ENCODE peak calls at places on chromosomes 4 and X, in eight cellular contexts. One of them, this sample, is unnamed.

GRCh38 chrX:117957128-117957527 is 159.5 kb downstream of the KLHL13 start:
- DNase-seq in NT2/D1: no peak
- DNase-seq in GM23248: no peak
- DNase-seq in OCI-LY7: no peak
- DNase-seq in A673: no peak
- DNase-seq in right cardiac atrium: no peak
- DNase-seq in hepatocyte: no peak
- DNase-seq in thoracic aorta: no peak
- DNase-seq in this sample: no peak

GRCh38 chr4:59553063-59553738 is 1646.9 kb upstream of the ADGRL3 start:
- DNase-seq in hepatocyte: no peak
- DNase-seq in thoracic aorta: no peak
- DNase-seq in A673: no peak
- DNase-seq in right cardiac atrium: no peak
- DNase-seq in OCI-LY7: peak; percentile 38
- DNase-seq in NT2/D1: no peak
- DNase-seq in GM23248: peak; percentile 0
- DNase-seq in this sample: no peak

GRCh38 chr4:15488136-15488535 is 18.5 kb downstream of the CC2D2A start:
- DNase-seq in A673: no peak
- DNase-seq in OCI-LY7: no peak
- DNase-seq in GM23248: no peak
- DNase-seq in NT2/D1: no peak
- DNase-seq in hepatocyte: no peak
- DNase-seq in thoracic aorta: no peak
- DNase-seq in right cardiac atrium: no peak
- DNase-seq in this sample: no peak

GRCh38 chrX:38379088-38379487 is 26.7 kb downstream of the OTC start:
- DNase-seq in hepatocyte: no peak
- DNase-seq in thoracic aorta: no peak
- DNase-seq in A673: no peak
- DNase-seq in GM23248: peak; percentile 11
- DNase-seq in NT2/D1: no peak
- DNase-seq in right cardiac atrium: no peak
- DNase-seq in OCI-LY7: no peak
- DNase-seq in this sample: no peak

GRCh38 chrX:48090123-48090522 is 18.7 kb upstream of the ZNF630 start:
- DNase-seq in thoracic aorta: no peak
- DNase-seq in NT2/D1: no peak
- DNase-seq in GM23248: no peak
- DNase-seq in hepatocyte: peak; percentile 11
- DNase-seq in right cardiac atrium: no peak
- DNase-seq in OCI-LY7: no peak
- DNase-seq in A673: no peak
- DNase-seq in this sample: no peak

GRCh38 chr4:25662306-25662705 is 6.7 kb downstream of the SLC34A2 start:
- DNase-seq in GM23248: no peak
- DNase-seq in hepatocyte: no peak
- DNase-seq in NT2/D1: no peak
- DNase-seq in A673: no peak
- DNase-seq in OCI-LY7: no peak
- DNase-seq in right cardiac atrium: no peak
- DNase-seq in thoracic aorta: no peak
- DNase-seq in this sample: no peak

GRCh38 chr4:95290702-95291101 is 258.1 kb downstream of the UNC5C start:
- DNase-seq in hepatocyte: no peak
- DNase-seq in OCI-LY7: no peak
- DNase-seq in A673: no peak
- DNase-seq in NT2/D1: no peak
- DNase-seq in GM23248: no peak
- DNase-seq in right cardiac atrium: no peak
- DNase-seq in thoracic aorta: no peak
- DNase-seq in this sample: no peak

GRCh38 chrX:374566-374965 is 12.1 kb downstream of the PPP2R3B start:
- DNase-seq in OCI-LY7: no peak
- DNase-seq in A673: no peak
- DNase-seq in right cardiac atrium: peak; percentile 14
- DNase-seq in GM23248: peak; percentile 56
- DNase-seq in thoracic aorta: no peak
- DNase-seq in NT2/D1: no peak
- DNase-seq in hepatocyte: no peak
- DNase-seq in this sample: no peak

GRCh38 chrX:77949840-77950239 is 19.6 kb downstream of the PGAM4 start:
- DNase-seq in OCI-LY7: no peak
- DNase-seq in thoracic aorta: no peak
- DNase-seq in A673: no peak
- DNase-seq in GM23248: no peak
- DNase-seq in hepatocyte: no peak
- DNase-seq in right cardiac atrium: no peak
- DNase-seq in NT2/D1: no peak
- DNase-seq in this sample: peak; percentile 22

GRCh38 chrX:108468486-108468885 is 28.8 kb downstream of the COL4A5 start:
- DNase-seq in A673: no peak
- DNase-seq in thoracic aorta: no peak
- DNase-seq in NT2/D1: no peak
- DNase-seq in right cardiac atrium: no peak
- DNase-seq in GM23248: peak; percentile 51
- DNase-seq in hepatocyte: no peak
- DNase-seq in OCI-LY7: no peak
- DNase-seq in this sample: no peak

GRCh38 chr4:124710253-124710849 is 2.2 kb downstream of the ANKRD50 start:
- DNase-seq in GM23248: peak; percentile 47
- DNase-seq in right cardiac atrium: peak; percentile 25
- DNase-seq in hepatocyte: no peak
- DNase-seq in A673: no peak
- DNase-seq in NT2/D1: no peak
- DNase-seq in thoracic aorta: no peak
- DNase-seq in OCI-LY7: no peak
- DNase-seq in this sample: no peak

GRCh38 chr4:38681283-38682066 is 17.5 kb downstream of the KLF3 start:
- DNase-seq in thoracic aorta: no peak
- DNase-seq in right cardiac atrium: peak; percentile 70
- DNase-seq in NT2/D1: no peak
- DNase-seq in OCI-LY7: no peak
- DNase-seq in A673: no peak
- DNase-seq in GM23248: peak; percentile 74
- DNase-seq in hepatocyte: no peak
- DNase-seq in this sample: no peak

GRCh38 chr4:139972305-139972704 is 181.7 kb downstream of the MAML3 start:
- DNase-seq in hepatocyte: no peak
- DNase-seq in right cardiac atrium: no peak
- DNase-seq in NT2/D1: no peak
- DNase-seq in A673: no peak
- DNase-seq in thoracic aorta: no peak
- DNase-seq in GM23248: no peak
- DNase-seq in OCI-LY7: no peak
- DNase-seq in this sample: no peak

GRCh38 chr4:47219586-47219985 is 188.2 kb downstream of the GABRB1 start:
- DNase-seq in right cardiac atrium: no peak
- DNase-seq in GM23248: no peak
- DNase-seq in A673: no peak
- DNase-seq in thoracic aorta: no peak
- DNase-seq in hepatocyte: no peak
- DNase-seq in NT2/D1: no peak
- DNase-seq in OCI-LY7: no peak
- DNase-seq in this sample: no peak

GRCh38 chr4:82431831-82432230 is 1.4 kb downstream of the ENOPH1 start:
- DNase-seq in A673: no peak
- DNase-seq in GM23248: no peak
- DNase-seq in OCI-LY7: no peak
- DNase-seq in right cardiac atrium: no peak
- DNase-seq in thoracic aorta: no peak
- DNase-seq in NT2/D1: no peak
- DNase-seq in hepatocyte: no peak
- DNase-seq in this sample: no peak

GRCh38 chr4:25233737-25234389 is at the start of gene PI4K2B:
- DNase-seq in OCI-LY7: peak; percentile 95
- DNase-seq in right cardiac atrium: peak; percentile 96
- DNase-seq in A673: peak; percentile 93
- DNase-seq in thoracic aorta: peak; percentile 35
- DNase-seq in hepatocyte: peak; percentile 97
- DNase-seq in GM23248: peak; percentile 93
- DNase-seq in NT2/D1: peak; percentile 60
- DNase-seq in this sample: peak; percentile 92

GRCh38 chr4:113809313-113809712 is 47.8 kb upstream of the CAMK2D start:
- DNase-seq in GM23248: no peak
- DNase-seq in thoracic aorta: no peak
- DNase-seq in right cardiac atrium: peak; percentile 66
- DNase-seq in NT2/D1: no peak
- DNase-seq in OCI-LY7: no peak
- DNase-seq in hepatocyte: no peak
- DNase-seq in A673: peak; percentile 45
- DNase-seq in this sample: peak; percentile 18

GRCh38 chr4:45647823-45648222 is 476.0 kb downstream of the GABRG1 start:
- DNase-seq in OCI-LY7: no peak
- DNase-seq in GM23248: no peak
- DNase-seq in thoracic aorta: no peak
- DNase-seq in right cardiac atrium: no peak
- DNase-seq in NT2/D1: no peak
- DNase-seq in hepatocyte: no peak
- DNase-seq in A673: no peak
- DNase-seq in this sample: no peak

GRCh38 chr4:140875751-140876389 is 119.7 kb upstream of the TBC1D9 start:
- DNase-seq in right cardiac atrium: no peak
- DNase-seq in OCI-LY7: no peak
- DNase-seq in NT2/D1: no peak
- DNase-seq in GM23248: no peak
- DNase-seq in thoracic aorta: no peak
- DNase-seq in hepatocyte: no peak
- DNase-seq in A673: no peak
- DNase-seq in this sample: no peak

GRCh38 chr4:102230194-102230593 is 115.1 kb downstream of the SLC39A8 start:
- DNase-seq in right cardiac atrium: no peak
- DNase-seq in thoracic aorta: no peak
- DNase-seq in GM23248: no peak
- DNase-seq in A673: no peak
- DNase-seq in NT2/D1: no peak
- DNase-seq in OCI-LY7: no peak
- DNase-seq in hepatocyte: no peak
- DNase-seq in this sample: no peak

GRCh38 chr4:32789026-32789608 is 2068.9 kb downstream of the PCDH7 start:
- DNase-seq in thoracic aorta: no peak
- DNase-seq in A673: peak; percentile 76
- DNase-seq in GM23248: peak; percentile 45
- DNase-seq in OCI-LY7: no peak
- DNase-seq in right cardiac atrium: no peak
- DNase-seq in NT2/D1: peak; percentile 27
- DNase-seq in hepatocyte: peak; percentile 12
- DNase-seq in this sample: no peak

DNA sequence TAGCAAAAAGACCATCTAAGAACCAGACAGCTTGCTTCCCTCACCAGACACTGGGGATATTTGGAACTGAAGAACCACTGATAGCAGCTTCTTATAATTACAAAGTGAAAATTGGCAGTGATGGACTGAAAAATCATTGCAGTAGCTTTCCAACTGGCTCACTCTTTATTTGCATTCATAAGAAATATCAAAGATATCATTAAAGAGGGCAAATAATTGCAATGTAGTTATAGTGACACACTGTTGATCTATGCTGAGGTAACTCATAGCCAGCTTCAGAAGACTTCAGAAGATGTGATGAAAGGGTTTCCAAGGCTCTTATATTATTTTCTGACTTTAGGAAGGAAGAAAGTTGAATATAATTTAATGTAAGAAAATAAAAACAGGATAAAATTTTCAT is 5.8 kb downstream of the RASSF6 start:
- DNase-seq in NT2/D1: no peak
- DNase-seq in A673: no peak
- DNase-seq in hepatocyte: no peak
- DNase-seq in right cardiac atrium: no peak
- DNase-seq in GM23248: no peak
- DNase-seq in thoracic aorta: no peak
- DNase-seq in OCI-LY7: no peak
- DNase-seq in this sample: no peak
- H3K4me1 ChIP-seq in NT2/D1: no peaks in the 10 kb centered on the region
- H3K4me1 ChIP-seq in A673: no peaks in the 10 kb centered on the region
- H3K4me1 ChIP-seq in hepatocyte: peaks cover 8% of the 10 kb centered on the region
- H3K4me1 ChIP-seq in right cardiac atrium: no peaks in the 10 kb centered on the region
- H3K4me1 ChIP-seq in GM23248: no peaks in the 10 kb centered on the region
- H3K4me1 ChIP-seq in thoracic aorta: peaks cover 4% of the 10 kb centered on the region
- H3K4me1 ChIP-seq in OCI-LY7: peaks cover 77% of the 10 kb centered on the region
- H3K4me1 ChIP-seq in this sample: peaks cover 7% of the 10 kb centered on the region

DNA sequence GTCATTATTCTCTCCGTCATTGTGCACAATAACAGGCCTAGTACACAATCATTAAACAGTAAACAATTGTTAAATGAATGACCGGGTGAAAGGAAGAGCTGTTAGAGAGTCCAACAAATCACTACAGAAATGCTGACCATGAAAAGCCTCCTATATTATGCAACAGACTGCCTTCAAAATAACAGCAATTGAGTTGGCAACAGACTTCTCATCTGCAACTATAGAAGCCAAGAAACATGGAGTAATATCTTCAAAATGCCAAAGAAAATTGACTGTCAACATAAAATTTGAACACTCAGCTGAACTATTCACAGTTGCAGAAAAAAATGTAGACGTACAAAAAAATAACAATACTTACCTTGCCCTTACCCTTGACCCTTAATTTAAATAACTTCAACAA is 26.2 kb downstream of the CHRNA9 start:
- DNase-seq in GM23248: no peak
- DNase-seq in NT2/D1: no peak
- DNase-seq in thoracic aorta: no peak
- DNase-seq in hepatocyte: no peak
- DNase-seq in OCI-LY7: no peak
- DNase-seq in right cardiac atrium: no peak
- DNase-seq in A673: no peak
- DNase-seq in this sample: no peak
- H3K4me1 ChIP-seq in GM23248: no peaks in the 10 kb centered on the region
- H3K4me1 ChIP-seq in NT2/D1: no peaks in the 10 kb centered on the region
- H3K4me1 ChIP-seq in thoracic aorta: no peaks in the 10 kb centered on the region
- H3K4me1 ChIP-seq in hepatocyte: peaks cover 16% of the 10 kb centered on the region
- H3K4me1 ChIP-seq in OCI-LY7: peaks cover 12% of the 10 kb centered on the region
- H3K4me1 ChIP-seq in right cardiac atrium: no peaks in the 10 kb centered on the region
- H3K4me1 ChIP-seq in A673: no peaks in the 10 kb centered on the region
- H3K4me1 ChIP-seq in this sample: no peaks in the 10 kb centered on the region

DNA sequence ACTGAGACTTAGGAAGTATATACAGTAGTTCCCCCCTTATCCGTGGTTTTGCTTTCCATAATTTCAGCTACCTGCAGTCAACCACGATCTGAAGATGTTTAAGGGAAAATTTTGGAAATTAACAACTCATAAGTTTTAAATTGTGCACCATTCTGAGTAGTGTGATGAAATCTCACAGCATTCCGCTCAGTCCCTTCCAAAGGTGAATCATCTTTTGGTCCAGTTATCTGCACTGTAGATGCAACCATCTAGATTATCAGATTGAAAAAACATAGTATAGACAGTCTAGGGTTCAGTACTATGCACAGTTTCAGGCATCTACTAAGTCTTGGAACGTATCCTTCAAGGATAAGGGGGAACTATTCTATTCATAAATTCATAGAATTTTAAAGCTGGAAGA is 109.0 kb downstream of the ANXA3 start:
- DNase-seq in OCI-LY7: no peak
- DNase-seq in thoracic aorta: no peak
- DNase-seq in GM23248: peak; percentile 54
- DNase-seq in A673: no peak
- DNase-seq in NT2/D1: no peak
- DNase-seq in right cardiac atrium: no peak
- DNase-seq in hepatocyte: no peak
- DNase-seq in this sample: no peak
- H3K4me1 ChIP-seq in OCI-LY7: peaks cover 40% of the 10 kb centered on the region
- H3K4me1 ChIP-seq in thoracic aorta: peaks cover 11% of the 10 kb centered on the region
- H3K4me1 ChIP-seq in GM23248: peaks cover 53% of the 10 kb centered on the region
- H3K4me1 ChIP-seq in A673: no peaks in the 10 kb centered on the region
- H3K4me1 ChIP-seq in NT2/D1: no peaks in the 10 kb centered on the region
- H3K4me1 ChIP-seq in right cardiac atrium: peaks cover 3% of the 10 kb centered on the region
- H3K4me1 ChIP-seq in hepatocyte: peaks cover 17% of the 10 kb centered on the region
- H3K4me1 ChIP-seq in this sample: no peaks in the 10 kb centered on the region

GRCh38 chr4:108276690-108277089 is 108.0 kb upstream of the LEF1 start:
- DNase-seq in OCI-LY7: no peak
- DNase-seq in right cardiac atrium: no peak
- DNase-seq in hepatocyte: no peak
- DNase-seq in thoracic aorta: no peak
- DNase-seq in A673: no peak
- DNase-seq in NT2/D1: no peak
- DNase-seq in GM23248: no peak
- DNase-seq in this sample: no peak
- H3K4me1 ChIP-seq in OCI-LY7: no peaks in the 10 kb centered on the region
- H3K4me1 ChIP-seq in right cardiac atrium: no peaks in the 10 kb centered on the region
- H3K4me1 ChIP-seq in hepatocyte: no peaks in the 10 kb centered on the region
- H3K4me1 ChIP-seq in thoracic aorta: no peaks in the 10 kb centered on the region
- H3K4me1 ChIP-seq in A673: no peaks in the 10 kb centered on the region
- H3K4me1 ChIP-seq in NT2/D1: no peaks in the 10 kb centered on the region
- H3K4me1 ChIP-seq in GM23248: no peaks in the 10 kb centered on the region
- H3K4me1 ChIP-seq in this sample: no peaks in the 10 kb centered on the region